ENCODE peak calls at places on chromosomes 5 and 9, in six cellular contexts. V, Y, M, B, Q and H are unnamed samples.

GRCh38 chr5:155836404-155836803 is 490.6 kb upstream of the SGCD start:
- DNase-seq in M (no peak), Y (no peak), B (no peak), V (no peak), Q (no peak), H (no peak)

GRCh38 chr5:1315709-1316587 is 21.1 kb upstream of the TERT start:
- DNase-seq in M (peak), Q (peak), B (no peak), Y (no peak), V (peak), H (peak)

GRCh38 chr5:126615286-126615685 is 14.5 kb downstream of the PHAX start:
- DNase-seq in Q (no peak), Y (no peak), V (no peak), M (no peak), B (no peak), H (no peak)

GRCh38 chr5:96928931-96929708 is 6.8 kb upstream of the LNPEP start:
- DNase-seq in Y (no peak), M (no peak), V (no peak), B (no peak), Q (no peak), H (no peak)

GRCh38 chr5:67163231-67163756 is 33.3 kb downstream of the CD180 start:
- DNase-seq in V (no peak), Q (peak), M (no peak), B (no peak), Y (no peak), H (no peak)

GRCh38 chr9:5762421-5762820 is 70.5 kb downstream of the ERMP1 start:
- DNase-seq in Q (no peak), M (no peak), B (no peak), V (no peak), Y (peak), H (no peak)

GRCh38 chr5:120535900-120536299 is 71.8 kb downstream of the PRR16 start:
- DNase-seq in M (no peak), Q (no peak), B (no peak), Y (peak), V (no peak), H (no peak)

GRCh38 chr9:108780949-108781734 is 74.6 kb downstream of the ACTL7B start:
- DNase-seq in B (no peak), Q (no peak), M (no peak), V (no peak), Y (no peak), H (no peak)

GRCh38 chr5:93221-93980 is 1.4 kb downstream of the PLEKHG4B start:
- DNase-seq in Y (no peak), V (no peak), B (no peak), M (no peak), Q (no peak), H (no peak)

GRCh38 chr5:15526413-15526812 is 26.4 kb downstream of the FBXL7 start:
- DNase-seq in Y (no peak), V (no peak), B (no peak), M (no peak), Q (no peak), H (no peak)

GRCh38 chr9:121220996-121221671 is 19.5 kb upstream of the RAB14 start:
- DNase-seq in V (no peak), Q (peak), Y (no peak), B (no peak), M (no peak), H (no peak)

GRCh38 chr9:128145951-128146351 is 3.3 kb upstream of the LCN2 start:
- DNase-seq in M (no peak), Y (no peak), Q (no peak), B (no peak), V (no peak), H (no peak)

GRCh38 chr5:180860273-180860886 is 696 bp downstream of the ZFP62 start:
- DNase-seq in M (no peak), B (peak), Q (peak), Y (peak), V (peak), H (no peak)

GRCh38 chr5:4580772-4581171 is 559.4 kb upstream of the ADAMTS16 start:
- DNase-seq in Y (no peak), M (no peak), Q (no peak), V (no peak), B (no peak), H (no peak)

GRCh38 chr9:82036101-82036500 is 47.5 kb downstream of the SPATA31D1 start:
- DNase-seq in Y (no peak), B (no peak), V (no peak), M (no peak), Q (no peak), H (no peak)

GRCh38 chr9:88773627-88774244 is 217.5 kb upstream of the S1PR3 start:
- DNase-seq in B (no peak), Y (peak), V (no peak), Q (no peak), M (no peak), H (no peak)

GRCh38 chr5:66554211-66554610 is 42.0 kb upstream of the MAST4 start:
- DNase-seq in Y (peak), V (peak), B (no peak), Q (no peak), M (peak), H (no peak)

GRCh38 chr5:107670927-107671741 is at the start of gene EFNA5:
- DNase-seq in Q (peak), B (peak), M (peak), Y (peak), V (peak), H (no peak)

GRCh38 chr9:84163227-84163626 is 177.3 kb downstream of the SLC28A3 start:
- DNase-seq in B (no peak), M (no peak), Q (no peak), V (no peak), Y (no peak), H (no peak)

GRCh38 chr5:149735066-149735465 is 5.0 kb downstream of the PPARGC1B start:
- DNase-seq in Y (peak), Q (no peak), M (no peak), B (no peak), V (peak), H (peak)

GRCh38 chr5:152004095-152004494 is 79.4 kb upstream of the GLRA1 start:
- DNase-seq in B (no peak), Y (no peak), M (no peak), V (no peak), Q (no peak), H (no peak)

GRCh38 chr5:73121109-73121443 is 701 bp downstream of the TMEM171 start:
- DNase-seq in V (no peak), M (no peak), Y (peak), B (no peak), Q (no peak), H (no peak)

GRCh38 chr5:148224131-148224742 is 14.1 kb upstream of the MARCOL start:
- DNase-seq in Q (no peak), M (no peak), B (no peak), V (no peak), Y (peak), H (no peak)

DNA sequence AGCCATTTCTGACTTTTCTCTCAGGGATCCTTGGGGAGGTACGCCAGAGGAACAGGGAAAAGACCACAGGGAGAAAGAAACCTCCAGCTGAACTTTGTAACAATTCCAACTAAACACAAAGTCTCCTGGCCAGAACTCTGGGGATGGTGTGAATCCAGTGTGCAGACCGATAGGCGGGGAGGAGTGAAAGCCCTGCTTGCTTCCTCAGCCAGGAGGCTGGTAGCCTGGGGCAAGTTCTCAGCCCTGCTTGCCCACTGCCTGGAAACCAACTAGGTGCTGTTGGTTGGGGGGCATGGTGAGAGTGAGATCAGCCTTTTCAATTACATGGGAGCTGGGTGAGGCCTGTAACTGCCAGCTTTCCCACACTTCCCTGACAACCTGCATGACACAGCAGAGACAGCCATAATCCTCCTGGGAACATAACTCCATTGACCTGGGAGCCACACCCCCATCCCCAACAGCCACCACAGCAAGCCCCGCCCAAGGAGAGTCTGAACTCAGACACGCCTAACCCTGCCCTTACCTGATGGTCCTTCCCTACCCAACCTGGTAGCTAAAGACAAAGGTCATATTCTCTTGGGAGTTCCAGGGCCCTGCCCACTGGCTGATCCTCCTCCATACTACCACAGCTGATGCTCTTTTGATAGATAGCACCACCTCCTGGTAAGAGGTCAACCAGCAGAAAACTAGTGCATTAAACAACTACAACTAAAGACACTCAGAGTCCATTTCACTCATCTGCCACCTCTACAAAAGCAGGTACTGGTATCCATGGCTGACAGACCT is 100.1 kb upstream of the TNFAIP8 start:
- DNase-seq in Q (peak), V (no peak), M (no peak), B (peak), Y (peak), H (no peak)
- TF ChIP-seq CTCF in Q (no peak), V (no peak), M (no peak), B (peak), Y (peak), H (no peak)

GRCh38 chr5:172736524-172737135 is 34.4 kb downstream of the DUSP1 start:
- DNase-seq in V (no peak), Q (no peak), M (no peak), B (no peak), Y (no peak), H (no peak)
- TF ChIP-seq CTCF in V (no peak), Q (no peak), M (no peak), B (peak), Y (no peak), H (no peak)

GRCh38 chr9:17225407-17225806 is 90.6 kb downstream of the CNTLN start:
- DNase-seq in Q (no peak), Y (no peak), B (no peak), V (no peak), M (no peak), H (no peak)
- TF ChIP-seq CTCF in Q (no peak), Y (no peak), B (no peak), V (no peak), M (no peak), H (no peak)

GRCh38 chr5:38164776-38165399 is 93.5 kb upstream of the EGFLAM start:
- DNase-seq in Y (no peak), M (no peak), B (no peak), V (no peak), Q (no peak), H (no peak)
- TF ChIP-seq CTCF in Y (no peak), M (no peak), B (no peak), V (no peak), Q (no peak), H (no peak)